ENCODE peak calls at places on chromosomes 13 and 19, in ten cellular contexts. Q, D, W, Y, G, H, S, I, B and M are unnamed samples.

GRCh38 chr13:104553156-104553555 is 1486.9 kb upstream of the SLC10A2 start:
- DNase-seq in Q (no peak), D (no peak), W (no peak), Y (no peak), G (no peak), H (no peak), S (no peak), I (no peak), B (no peak), M (no peak)

GRCh38 chr13:108214511-108215383 is 589 bp downstream of the LIG4 start:
- DNase-seq in Q (no peak), D (peak; percentile 13), W (no peak), Y (peak; percentile 71), G (peak; percentile 41), H (peak; percentile 21), S (peak; percentile 46), I (peak; percentile 68), B (no peak), M (no peak)

GRCh38 chr13:19020988-19021387 is 160.6 kb downstream of the TUBA3C start:
- DNase-seq in Q (no peak), D (no peak), W (no peak), Y (no peak), G (no peak), H (no peak), S (no peak), I (no peak), B (no peak), M (no peak)

GRCh38 chr19:56170261-56170660 is 5.5 kb upstream of the GALP start:
- DNase-seq in Q (no peak), D (no peak), W (no peak), Y (no peak), G (no peak), H (peak; percentile 60), S (peak; percentile 82), I (no peak), B (peak; percentile 73), M (no peak)

GRCh38 chr13:66659291-66660012 is 570.7 kb downstream of the PCDH9 start:
- DNase-seq in Q (no peak), D (no peak), W (no peak), Y (no peak), G (no peak), H (no peak), S (no peak), I (no peak), B (peak; percentile 48), M (no peak)

GRCh38 chr19:4547303-4548237 is 7.7 kb upstream of the LRG1 start:
- DNase-seq in Q (no peak), D (no peak), W (no peak), Y (no peak), G (no peak), H (peak; percentile 91), S (peak; percentile 77), I (no peak), B (peak; percentile 59), M (no peak)

GRCh38 chr19:47253467-47253881 is 2.9 kb upstream of the CCDC9 start:
- DNase-seq in Q (no peak), D (no peak), W (no peak), Y (no peak), G (no peak), H (no peak), S (no peak), I (no peak), B (peak; percentile 68), M (peak; percentile 60)

GRCh38 chr19:45150731-45151725 is 9.8 kb downstream of the NKPD1 start:
- DNase-seq in Q (no peak), D (no peak), W (no peak), Y (no peak), G (no peak), H (no peak), S (no peak), I (no peak), B (no peak), M (no peak)

GRCh38 chr19:33978286-33978685 is 181.6 kb downstream of the KCTD15 start:
- DNase-seq in Q (no peak), D (no peak), W (no peak), Y (no peak), G (no peak), H (no peak), S (no peak), I (no peak), B (no peak), M (no peak)

GRCh38 chr13:41364043-41364442 is 53.0 kb downstream of the NAA16 start:
- DNase-seq in Q (no peak), D (no peak), W (no peak), Y (no peak), G (no peak), H (no peak), S (no peak), I (no peak), B (no peak), M (no peak)

GRCh38 chr19:7636317-7636690 is 606 bp upstream of the STXBP2 start:
- DNase-seq in Q (no peak), D (no peak), W (no peak), Y (no peak), G (no peak), H (no peak), S (no peak), I (no peak), B (no peak), M (no peak)

GRCh38 chr19:7637374-7638256 is 705 bp downstream of the STXBP2 start:
- DNase-seq in Q (no peak), D (no peak), W (peak; percentile 51), Y (no peak), G (no peak), H (peak; percentile 55), S (peak; percentile 89), I (no peak), B (no peak), M (no peak)

GRCh38 chr19:7636691-7637373 is at the start of gene STXBP2:
- DNase-seq in Q (peak; percentile 94), D (peak; percentile 94), W (peak; percentile 58), Y (peak; percentile 86), G (peak; percentile 40), H (peak; percentile 93), S (peak; percentile 90), I (no peak), B (peak; percentile 75), M (no peak)

GRCh38 chr19:7633619-7634018 is at the start of gene PCP2:
- DNase-seq in Q (no peak), D (no peak), W (no peak), Y (no peak), G (no peak), H (no peak), S (no peak), I (no peak), B (no peak), M (no peak)

GRCh38 chr19:7635670-7636069 is 1.2 kb upstream of the STXBP2 start:
- DNase-seq in Q (no peak), D (no peak), W (no peak), Y (no peak), G (no peak), H (no peak), S (no peak), I (no peak), B (no peak), M (no peak)
- H3K27ac ChIP-seq in Q (no peak overlapping the region), D (no peak overlapping the region), W (no peak overlapping the region), Y (no peak overlapping the region), G (no peak overlapping the region), H (no peak overlapping the region), S (no peak overlapping the region), I (no peak overlapping the region), B (no peak overlapping the region), M (no peak overlapping the region)

DNA sequence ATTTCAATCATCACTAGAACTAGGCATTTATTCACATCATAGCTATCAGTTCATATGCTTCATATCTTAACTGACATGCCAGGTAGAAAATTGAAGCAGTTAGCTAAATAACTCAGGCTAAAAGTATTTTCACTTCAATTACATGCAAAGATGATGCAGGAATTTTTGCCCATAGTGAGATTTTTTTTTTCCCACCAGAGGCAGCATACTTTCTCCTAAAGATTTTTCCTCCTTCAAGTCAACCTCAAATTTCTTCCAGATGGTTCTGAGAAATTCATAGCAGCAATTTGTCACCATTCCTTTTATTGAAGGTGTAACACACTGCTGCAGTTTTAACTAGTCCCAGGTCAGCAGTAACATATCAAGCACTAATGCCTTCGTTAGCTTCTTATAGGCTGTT is 141.9 kb downstream of the SUCLA2 start:
- DNase-seq in Q (no peak), D (no peak), W (no peak), Y (no peak), G (no peak), H (no peak), S (no peak), I (no peak), B (no peak), M (no peak)
- H3K27ac ChIP-seq in Q (no peak overlapping the region), D (no peak overlapping the region), W (no peak overlapping the region), Y (no peak overlapping the region), G (no peak overlapping the region), H (no peak overlapping the region), S (no peak overlapping the region), I (no peak overlapping the region), B (no peak overlapping the region), M (no peak overlapping the region)

GRCh38 chr19:1254530-1255185 is 6.3 kb downstream of the MIDN start:
- DNase-seq in Q (no peak), D (no peak), W (no peak), Y (no peak), G (no peak), H (no peak), S (no peak), I (no peak), B (no peak), M (no peak)

GRCh38 chr19:1254081-1254527 is 5.7 kb downstream of the MIDN start:
- DNase-seq in Q (no peak), D (no peak), W (no peak), Y (no peak), G (no peak), H (no peak), S (peak; percentile 62), I (peak; percentile 90), B (no peak), M (no peak)

GRCh38 chr19:1252221-1252817 is 3.9 kb downstream of the MIDN start:
- DNase-seq in Q (peak; percentile 60), D (peak; percentile 49), W (peak; percentile 90), Y (peak; percentile 97), G (peak; percentile 83), H (peak; percentile 94), S (peak; percentile 95), I (peak; percentile 98), B (peak; percentile 85), M (peak; percentile 55)

GRCh38 chr19:1252818-1253513 is 4.6 kb downstream of the MIDN start:
- DNase-seq in Q (peak; percentile 77), D (peak; percentile 52), W (peak; percentile 91), Y (peak; percentile 96), G (peak; percentile 81), H (peak; percentile 86), S (peak; percentile 95), I (peak; percentile 98), B (peak; percentile 91), M (peak; percentile 80)

GRCh38 chr19:1253514-1254080 is 5.2 kb downstream of the MIDN start:
- DNase-seq in Q (no peak), D (no peak), W (no peak), Y (no peak), G (no peak), H (no peak), S (no peak), I (no peak), B (peak; percentile 79), M (no peak)
- H3K27ac ChIP-seq in Q (peak overlapping the region; percentile 87), D (peak overlapping the region; percentile 93), W (peak overlapping the region; percentile 100), Y (peak overlapping the region; percentile 97), G (peak overlapping the region; percentile 100), H (peak overlapping the region; percentile 99), S (peak overlapping the region; percentile 98), I (peak overlapping the region; percentile 100), B (peak overlapping the region; percentile 100), M (peak overlapping the region; percentile 19)

DNA sequence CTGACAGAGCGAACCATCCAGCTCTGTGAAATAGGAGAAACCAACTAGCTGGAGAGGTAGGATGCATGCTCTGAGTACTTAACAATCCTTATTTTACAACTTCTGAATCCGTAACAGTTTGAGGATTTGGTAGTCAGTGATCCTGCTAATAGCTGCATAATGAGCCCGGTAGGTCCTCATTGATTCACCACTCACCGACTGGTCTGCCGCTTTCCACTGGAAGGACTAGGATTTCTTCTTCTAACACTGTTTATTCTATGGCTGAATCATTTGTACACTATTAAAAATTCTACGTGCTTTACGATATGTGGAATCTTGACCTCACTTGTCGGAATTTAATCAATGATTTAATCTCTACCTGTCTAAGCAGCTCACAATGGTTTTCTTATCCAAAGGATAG is 33.9 kb downstream of the SPATA13 start:
- DNase-seq in Q (no peak), D (no peak), W (no peak), Y (no peak), G (no peak), H (no peak), S (no peak), I (no peak), B (no peak), M (no peak)
- H3K27ac ChIP-seq in Q (no peak overlapping the region), D (no peak overlapping the region), W (no peak overlapping the region), Y (no peak overlapping the region), G (no peak overlapping the region), H (peak overlapping the region; percentile 51), S (no peak overlapping the region), I (no peak overlapping the region), B (no peak overlapping the region), M (no peak overlapping the region)